ENCODE peak calls at places on chromosomes 16 and 17, in four cellular contexts. Y, W, R and V are unnamed samples.
A peak's percentile ranks its signal among the peaks of the same experiment; 100 is the strongest.

GRCh38 chr17:72343911-72344310 is 223.1 kb downstream of the SOX9 start:
- DNase-seq in Y (no peak), W (no peak), R (no peak), V (no peak)

GRCh38 chr16:56279132-56279531 is 87.8 kb downstream of the GNAO1 start:
- DNase-seq in Y (peak; percentile 11), W (no peak), R (no peak), V (no peak)

GRCh38 chr17:59762826-59763374 is 55.4 kb downstream of the VMP1 start:
- DNase-seq in Y (no peak), W (no peak), R (no peak), V (no peak)

GRCh38 chr16:19105891-19106624 is 7.7 kb upstream of the ITPRIPL2 start:
- DNase-seq in Y (no peak), W (no peak), R (no peak), V (no peak)

GRCh38 chr17:73536700-73537680 is 107.3 kb downstream of the SDK2 start:
- DNase-seq in Y (no peak), W (peak; percentile 38), R (no peak), V (no peak)

GRCh38 chr16:11474617-11475291 is 112.0 kb downstream of the LITAF start:
- DNase-seq in Y (no peak), W (no peak), R (no peak), V (no peak)

GRCh38 chr17:53626286-53626685 is 196.4 kb upstream of the KIF2B start:
- DNase-seq in Y (no peak), W (no peak), R (no peak), V (no peak)

GRCh38 chr17:17075037-17075755 is 32.9 kb downstream of the MPRIP start:
- DNase-seq in Y (no peak), W (peak; percentile 63), R (no peak), V (no peak)

GRCh38 chr16:48824271-48824670 is 214.3 kb upstream of the N4BP1 start:
- DNase-seq in Y (no peak), W (no peak), R (no peak), V (no peak)

GRCh38 chr16:83162791-83163190 is 536.0 kb downstream of the CDH13 start:
- DNase-seq in Y (no peak), W (no peak), R (no peak), V (no peak)

GRCh38 chr16:53980675-53981074 is 276.7 kb downstream of the FTO start:
- DNase-seq in Y (no peak), W (no peak), R (no peak), V (no peak)

GRCh38 chr16:79600636-79601091 is at the start of gene MAF:
- DNase-seq in Y (peak; percentile 22), W (no peak), R (peak; percentile 68), V (peak; percentile 45)

GRCh38 chr16:63890072-63890471 is 1231.8 kb downstream of the CDH11 start:
- DNase-seq in Y (no peak), W (no peak), R (no peak), V (no peak)

GRCh38 chr16:14309001-14309886 is 238.1 kb downstream of the MRTFB start:
- DNase-seq in Y (peak; percentile 65), W (peak; percentile 49), R (no peak), V (no peak)
- TF ChIP-seq CTCF in Y (peak; percentile 32), W (peak; percentile 41), R (no peak), V (no peak)

GRCh38 chr17:77927777-77928518 is 30.6 kb upstream of the TNRC6C start:
- DNase-seq in Y (no peak), W (no peak), R (no peak), V (no peak)
- TF ChIP-seq CTCF in Y (no peak), W (no peak), R (no peak), V (no peak)

GRCh38 chr17:56751145-56751743 is 82.5 kb downstream of the C17orf67 start:
- DNase-seq in Y (no peak), W (no peak), R (no peak), V (no peak)
- TF ChIP-seq CTCF in Y (no peak), W (no peak), R (no peak), V (no peak)

GRCh38 chr17:28318759-28319660 is at the start of gene TMEM97:
- DNase-seq in Y (peak; percentile 97), W (peak; percentile 94), R (peak; percentile 70), V (peak; percentile 98)

GRCh38 chr17:28315846-28316705 is 2.9 kb upstream of the TMEM97 start:
- DNase-seq in Y (no peak), W (no peak), R (no peak), V (no peak)

GRCh38 chr17:28317965-28318758 is 838 bp upstream of the TMEM97 start:
- DNase-seq in Y (peak; percentile 49), W (peak; percentile 16), R (no peak), V (no peak)

GRCh38 chr17:28317099-28317964 is 1.7 kb upstream of the TMEM97 start:
- DNase-seq in Y (no peak), W (no peak), R (no peak), V (no peak)

DNA sequence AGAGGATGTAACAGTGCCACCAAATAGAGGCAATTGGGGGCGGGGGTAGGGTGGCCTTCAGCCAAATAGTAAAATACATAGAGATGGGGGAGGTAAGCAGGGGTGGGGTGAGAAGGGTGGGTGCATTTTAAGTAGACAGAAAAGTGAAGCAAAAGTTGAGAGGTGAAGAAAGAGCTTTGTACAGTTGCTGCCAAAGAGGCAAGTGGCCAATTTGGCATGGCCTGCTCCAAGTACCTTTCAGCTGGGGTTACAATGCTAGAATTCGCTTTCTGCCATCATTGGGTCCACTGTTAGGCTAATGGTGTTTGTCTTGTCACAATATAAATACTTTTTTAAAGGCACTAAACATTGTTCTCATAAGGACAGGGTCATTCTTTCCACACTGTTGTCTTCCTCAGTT is 5.2 kb upstream of the TMEM97 start:
- DNase-seq in Y (no peak), W (no peak), R (no peak), V (no peak)
- TF ChIP-seq CTCF in Y (no peak), W (no peak), R (no peak), V (no peak)